ENCODE peak calls at places on chromosomes 4 and X, in four cellular contexts. One of them, this sample, is unnamed.
A peak's percentile ranks its signal among the peaks of the same experiment; 100 is the strongest.

GRCh38 chr4:56656346-56656643 is 24.8 kb downstream of the HOPX start:
- DNase-seq in stimulated activated CD4-positive, alpha-beta T cell treated with anti-CD3 and anti-CD28 coated beads, TNF-alpha, amount 100 ng/mL, for 4 hours: no peak
- DNase-seq in right lobe of liver: no peak
- DNase-seq in EL: peak; percentile 19
- DNase-seq in this sample: no peak

GRCh38 chr4:136725286-136726081 is 806.8 kb downstream of the PCDH18 start:
- DNase-seq in right lobe of liver: no peak
- DNase-seq in EL: no peak
- DNase-seq in stimulated activated CD4-positive, alpha-beta T cell treated with anti-CD3 and anti-CD28 coated beads, TNF-alpha, amount 100 ng/mL, for 4 hours: no peak
- DNase-seq in this sample: no peak

GRCh38 chr4:154503598-154503997 is 12.0 kb upstream of the DCHS2 start:
- DNase-seq in EL: peak; percentile 11
- DNase-seq in stimulated activated CD4-positive, alpha-beta T cell treated with anti-CD3 and anti-CD28 coated beads, TNF-alpha, amount 100 ng/mL, for 4 hours: no peak
- DNase-seq in right lobe of liver: no peak
- DNase-seq in this sample: peak; percentile 41

GRCh38 chr4:10889819-10890218 is 205.3 kb upstream of the CLNK start:
- DNase-seq in stimulated activated CD4-positive, alpha-beta T cell treated with anti-CD3 and anti-CD28 coated beads, TNF-alpha, amount 100 ng/mL, for 4 hours: no peak
- DNase-seq in right lobe of liver: no peak
- DNase-seq in EL: no peak
- DNase-seq in this sample: no peak

GRCh38 chr4:91171217-91171616 is 1044.0 kb downstream of the CCSER1 start:
- DNase-seq in stimulated activated CD4-positive, alpha-beta T cell treated with anti-CD3 and anti-CD28 coated beads, TNF-alpha, amount 100 ng/mL, for 4 hours: no peak
- DNase-seq in EL: no peak
- DNase-seq in right lobe of liver: no peak
- DNase-seq in this sample: no peak

GRCh38 chr4:168796362-168797106 is 213.5 kb downstream of the CBR4 start:
- DNase-seq in right lobe of liver: peak; percentile 51
- DNase-seq in stimulated activated CD4-positive, alpha-beta T cell treated with anti-CD3 and anti-CD28 coated beads, TNF-alpha, amount 100 ng/mL, for 4 hours: no peak
- DNase-seq in EL: peak; percentile 93
- DNase-seq in this sample: peak; percentile 60

GRCh38 chr4:31081375-31081774 is 361.2 kb downstream of the PCDH7 start:
- DNase-seq in stimulated activated CD4-positive, alpha-beta T cell treated with anti-CD3 and anti-CD28 coated beads, TNF-alpha, amount 100 ng/mL, for 4 hours: no peak
- DNase-seq in EL: peak; percentile 41
- DNase-seq in right lobe of liver: no peak
- DNase-seq in this sample: peak; percentile 23

GRCh38 chrX:110402091-110402854 is 43.6 kb downstream of the RTL9 start:
- DNase-seq in EL: peak; percentile 92
- DNase-seq in stimulated activated CD4-positive, alpha-beta T cell treated with anti-CD3 and anti-CD28 coated beads, TNF-alpha, amount 100 ng/mL, for 4 hours: no peak
- DNase-seq in right lobe of liver: no peak
- DNase-seq in this sample: peak; percentile 86

GRCh38 chr4:174604198-174604597 is 81.9 kb upstream of the HPGD start:
- DNase-seq in stimulated activated CD4-positive, alpha-beta T cell treated with anti-CD3 and anti-CD28 coated beads, TNF-alpha, amount 100 ng/mL, for 4 hours: no peak
- DNase-seq in right lobe of liver: no peak
- DNase-seq in EL: no peak
- DNase-seq in this sample: peak; percentile 55

GRCh38 chr4:150582881-150583286 is 933 bp downstream of the MAB21L2 start:
- DNase-seq in right lobe of liver: peak; percentile 57
- DNase-seq in EL: no peak
- DNase-seq in stimulated activated CD4-positive, alpha-beta T cell treated with anti-CD3 and anti-CD28 coated beads, TNF-alpha, amount 100 ng/mL, for 4 hours: no peak
- DNase-seq in this sample: no peak

GRCh38 chr4:88211473-88212252 is 53.2 kb upstream of the ABCG2 start:
- DNase-seq in right lobe of liver: peak; percentile 54
- DNase-seq in stimulated activated CD4-positive, alpha-beta T cell treated with anti-CD3 and anti-CD28 coated beads, TNF-alpha, amount 100 ng/mL, for 4 hours: peak; percentile 13
- DNase-seq in EL: peak; percentile 60
- DNase-seq in this sample: peak; percentile 55

GRCh38 chrX:32155044-32155638 is 1056.2 kb downstream of the DMD start:
- DNase-seq in EL: no peak
- DNase-seq in right lobe of liver: no peak
- DNase-seq in stimulated activated CD4-positive, alpha-beta T cell treated with anti-CD3 and anti-CD28 coated beads, TNF-alpha, amount 100 ng/mL, for 4 hours: no peak
- DNase-seq in this sample: no peak

GRCh38 chrX:104864296-104864695 is 298.3 kb downstream of the IL1RAPL2 start:
- DNase-seq in stimulated activated CD4-positive, alpha-beta T cell treated with anti-CD3 and anti-CD28 coated beads, TNF-alpha, amount 100 ng/mL, for 4 hours: no peak
- DNase-seq in EL: no peak
- DNase-seq in right lobe of liver: no peak
- DNase-seq in this sample: no peak

GRCh38 chrX:54492340-54492739 is 3.7 kb downstream of the FGD1 start:
- DNase-seq in EL: peak; percentile 61
- DNase-seq in right lobe of liver: no peak
- DNase-seq in stimulated activated CD4-positive, alpha-beta T cell treated with anti-CD3 and anti-CD28 coated beads, TNF-alpha, amount 100 ng/mL, for 4 hours: no peak
- DNase-seq in this sample: peak; percentile 87

GRCh38 chr4:1051472-1051871 is 40.0 kb downstream of the FGFRL1 start:
- DNase-seq in stimulated activated CD4-positive, alpha-beta T cell treated with anti-CD3 and anti-CD28 coated beads, TNF-alpha, amount 100 ng/mL, for 4 hours: no peak
- DNase-seq in EL: no peak
- DNase-seq in right lobe of liver: no peak
- DNase-seq in this sample: no peak

GRCh38 chr4:21991050-21991449 is 42.5 kb upstream of the KCNIP4 start:
- DNase-seq in right lobe of liver: no peak
- DNase-seq in EL: peak; percentile 29
- DNase-seq in stimulated activated CD4-positive, alpha-beta T cell treated with anti-CD3 and anti-CD28 coated beads, TNF-alpha, amount 100 ng/mL, for 4 hours: no peak
- DNase-seq in this sample: peak; percentile 22

GRCh38 chrX:40148189-40148438 is 50.4 kb upstream of the BCOR start:
- DNase-seq in right lobe of liver: no peak
- DNase-seq in EL: no peak
- DNase-seq in stimulated activated CD4-positive, alpha-beta T cell treated with anti-CD3 and anti-CD28 coated beads, TNF-alpha, amount 100 ng/mL, for 4 hours: no peak
- DNase-seq in this sample: no peak